ENCODE peak calls at places on chromosomes 13 and 19, in four cellular contexts. One of them, this sample, is unnamed.

GRCh38 chr13:90447735-90448103 is 899.8 kb upstream of the MIR17HG start:
- DNase-seq in stimulated activated CD8-positive, alpha-beta memory T cell treated with anti-CD3 and anti-CD28 coated beads, Interleukin-2, amount 100 ng/mL, for 1 hour: no peak
- DNase-seq in A549: peak
- DNase-seq in tibial artery: no peak
- DNase-seq in this sample: no peak

GRCh38 chr13:80341771-80342271 is 895 bp upstream of the SPRY2 start:
- DNase-seq in A549: peak
- DNase-seq in stimulated activated CD8-positive, alpha-beta memory T cell treated with anti-CD3 and anti-CD28 coated beads, Interleukin-2, amount 100 ng/mL, for 1 hour: no peak
- DNase-seq in tibial artery: peak
- DNase-seq in this sample: peak

GRCh38 chr19:8607386-8607785 is 3.1 kb downstream of the ADAMTS10 start:
- DNase-seq in A549: no peak
- DNase-seq in tibial artery: peak
- DNase-seq in stimulated activated CD8-positive, alpha-beta memory T cell treated with anti-CD3 and anti-CD28 coated beads, Interleukin-2, amount 100 ng/mL, for 1 hour: no peak
- DNase-seq in this sample: no peak

GRCh38 chr19:38263696-38264485 is 482 bp upstream of the SPINT2 start:
- DNase-seq in stimulated activated CD8-positive, alpha-beta memory T cell treated with anti-CD3 and anti-CD28 coated beads, Interleukin-2, amount 100 ng/mL, for 1 hour: peak
- DNase-seq in tibial artery: no peak
- DNase-seq in A549: peak
- DNase-seq in this sample: peak

GRCh38 chr13:66886248-66886647 is 343.9 kb downstream of the PCDH9 start:
- DNase-seq in tibial artery: no peak
- DNase-seq in stimulated activated CD8-positive, alpha-beta memory T cell treated with anti-CD3 and anti-CD28 coated beads, Interleukin-2, amount 100 ng/mL, for 1 hour: no peak
- DNase-seq in A549: no peak
- DNase-seq in this sample: no peak

GRCh38 chr19:47653856-47654255 is 44.9 kb downstream of the BICRA start:
- DNase-seq in stimulated activated CD8-positive, alpha-beta memory T cell treated with anti-CD3 and anti-CD28 coated beads, Interleukin-2, amount 100 ng/mL, for 1 hour: no peak
- DNase-seq in A549: no peak
- DNase-seq in tibial artery: no peak
- DNase-seq in this sample: no peak

GRCh38 chr13:30870049-30870884 is 35.8 kb upstream of the MEDAG start:
- DNase-seq in stimulated activated CD8-positive, alpha-beta memory T cell treated with anti-CD3 and anti-CD28 coated beads, Interleukin-2, amount 100 ng/mL, for 1 hour: no peak
- DNase-seq in tibial artery: peak
- DNase-seq in A549: peak
- DNase-seq in this sample: peak

GRCh38 chr19:50435221-50435620 is 2.5 kb downstream of the MYBPC2 start:
- DNase-seq in stimulated activated CD8-positive, alpha-beta memory T cell treated with anti-CD3 and anti-CD28 coated beads, Interleukin-2, amount 100 ng/mL, for 1 hour: no peak
- DNase-seq in A549: no peak
- DNase-seq in tibial artery: no peak
- DNase-seq in this sample: no peak

GRCh38 chr19:17205237-17206140 is 9.7 kb upstream of the USE1 start:
- DNase-seq in A549: peak
- DNase-seq in tibial artery: no peak
- DNase-seq in stimulated activated CD8-positive, alpha-beta memory T cell treated with anti-CD3 and anti-CD28 coated beads, Interleukin-2, amount 100 ng/mL, for 1 hour: no peak
- DNase-seq in this sample: peak

GRCh38 chr13:29508130-29508873 is 87.2 kb downstream of the SLC7A1 start:
- DNase-seq in A549: peak
- DNase-seq in tibial artery: peak
- DNase-seq in stimulated activated CD8-positive, alpha-beta memory T cell treated with anti-CD3 and anti-CD28 coated beads, Interleukin-2, amount 100 ng/mL, for 1 hour: peak
- DNase-seq in this sample: peak

GRCh38 chr19:38059897-38060296 is 152.9 kb downstream of the SIPA1L3 start:
- DNase-seq in stimulated activated CD8-positive, alpha-beta memory T cell treated with anti-CD3 and anti-CD28 coated beads, Interleukin-2, amount 100 ng/mL, for 1 hour: no peak
- DNase-seq in tibial artery: no peak
- DNase-seq in A549: no peak
- DNase-seq in this sample: no peak

This sample was measured in Calu3.